ENCODE peak calls at places on chromosomes 6 and 20, in five cellular contexts. One of them, this sample, is unnamed.

GRCh38 chr6:65570340-65570739 is 136.7 kb downstream of the EYS start:
- DNase-seq in lower leg skin: no peak
- DNase-seq in heart left ventricle: no peak
- DNase-seq in prostate gland: no peak
- DNase-seq in transverse colon: no peak
- DNase-seq in this sample: no peak

GRCh38 chr6:3438190-3439167 is 18.4 kb downstream of the SLC22A23 start:
- DNase-seq in lower leg skin: peak; percentile 83
- DNase-seq in heart left ventricle: no peak
- DNase-seq in transverse colon: peak; percentile 25
- DNase-seq in prostate gland: peak; percentile 56
- DNase-seq in this sample: no peak

GRCh38 chr6:16494781-16495180 is 256.4 kb downstream of the GMPR start:
- DNase-seq in heart left ventricle: no peak
- DNase-seq in prostate gland: no peak
- DNase-seq in transverse colon: peak; percentile 30
- DNase-seq in lower leg skin: no peak
- DNase-seq in this sample: no peak

GRCh38 chr20:41524980-41525613 is 93.1 kb downstream of the CHD6 start:
- DNase-seq in transverse colon: peak; percentile 77
- DNase-seq in heart left ventricle: peak; percentile 84
- DNase-seq in lower leg skin: peak; percentile 88
- DNase-seq in prostate gland: peak; percentile 71
- DNase-seq in this sample: no peak

GRCh38 chr6:22017272-22017671 is 279.6 kb downstream of the PRL start:
- DNase-seq in transverse colon: no peak
- DNase-seq in prostate gland: no peak
- DNase-seq in lower leg skin: no peak
- DNase-seq in heart left ventricle: no peak
- DNase-seq in this sample: no peak

GRCh38 chr6:41791984-41792383 is 4.5 kb downstream of the TOMM6 start:
- DNase-seq in prostate gland: no peak
- DNase-seq in heart left ventricle: no peak
- DNase-seq in transverse colon: no peak
- DNase-seq in lower leg skin: peak; percentile 29
- DNase-seq in this sample: no peak

GRCh38 chr6:89792881-89793280 is 26.7 kb downstream of the MDN1 start:
- DNase-seq in lower leg skin: no peak
- DNase-seq in transverse colon: peak; percentile 13
- DNase-seq in heart left ventricle: no peak
- DNase-seq in prostate gland: no peak
- DNase-seq in this sample: no peak

GRCh38 chr20:48644286-48644828 is 183.4 kb downstream of the PREX1 start:
- DNase-seq in heart left ventricle: no peak
- DNase-seq in transverse colon: no peak
- DNase-seq in prostate gland: no peak
- DNase-seq in lower leg skin: no peak
- DNase-seq in this sample: no peak

GRCh38 chr20:31908424-31908823 is 38.0 kb downstream of the TTLL9 start:
- DNase-seq in heart left ventricle: no peak
- DNase-seq in lower leg skin: no peak
- DNase-seq in transverse colon: no peak
- DNase-seq in prostate gland: no peak
- DNase-seq in this sample: no peak

GRCh38 chr6:5706094-5707033 is 300.4 kb downstream of the NRN1 start:
- DNase-seq in transverse colon: no peak
- DNase-seq in heart left ventricle: no peak
- DNase-seq in prostate gland: no peak
- DNase-seq in lower leg skin: no peak
- DNase-seq in this sample: no peak

GRCh38 chr20:41694796-41695195 is 76.6 kb upstream of the CHD6 start:
- DNase-seq in prostate gland: no peak
- DNase-seq in heart left ventricle: no peak
- DNase-seq in lower leg skin: no peak
- DNase-seq in transverse colon: no peak
- DNase-seq in this sample: no peak

GRCh38 chr6:151215999-151216398 is 23.8 kb upstream of the AKAP12 start:
- DNase-seq in lower leg skin: no peak
- DNase-seq in heart left ventricle: no peak
- DNase-seq in prostate gland: no peak
- DNase-seq in transverse colon: no peak
- DNase-seq in this sample: no peak

GRCh38 chr20:4664691-4665360 is 56.9 kb upstream of the PRND start:
- DNase-seq in lower leg skin: no peak
- DNase-seq in transverse colon: no peak
- DNase-seq in prostate gland: no peak
- DNase-seq in heart left ventricle: no peak
- DNase-seq in this sample: no peak
- TF ChIP-seq POLR2A in lower leg skin: no peak
- TF ChIP-seq POLR2A in transverse colon: no peak
- TF ChIP-seq POLR2A in prostate gland: no peak
- TF ChIP-seq POLR2A in heart left ventricle: no peak
- TF ChIP-seq POLR2A in this sample: no peak

GRCh38 chr6:45447005-45447404 is 69.3 kb upstream of the SUPT3H start:
- DNase-seq in heart left ventricle: no peak
- DNase-seq in prostate gland: no peak
- DNase-seq in lower leg skin: no peak
- DNase-seq in transverse colon: no peak
- DNase-seq in this sample: no peak

GRCh38 chr6:45447721-45448120 is 70.0 kb upstream of the SUPT3H start:
- DNase-seq in lower leg skin: no peak
- DNase-seq in prostate gland: no peak
- DNase-seq in heart left ventricle: no peak
- DNase-seq in transverse colon: no peak
- DNase-seq in this sample: no peak

GRCh38 chr6:45448417-45449389 is 71.0 kb upstream of the SUPT3H start:
- DNase-seq in heart left ventricle: no peak
- DNase-seq in prostate gland: no peak
- DNase-seq in lower leg skin: no peak
- DNase-seq in transverse colon: no peak
- DNase-seq in this sample: no peak

GRCh38 chr6:45445364-45445748 is 67.6 kb upstream of the SUPT3H start:
- DNase-seq in transverse colon: no peak
- DNase-seq in lower leg skin: no peak
- DNase-seq in prostate gland: no peak
- DNase-seq in heart left ventricle: no peak
- DNase-seq in this sample: no peak

GRCh38 chr6:45445749-45446454 is 68.2 kb upstream of the SUPT3H start:
- DNase-seq in heart left ventricle: peak; percentile 60
- DNase-seq in lower leg skin: peak; percentile 85
- DNase-seq in prostate gland: peak; percentile 89
- DNase-seq in transverse colon: peak; percentile 66
- DNase-seq in this sample: peak; percentile 9
- TF ChIP-seq POLR2A in heart left ventricle: no peak
- TF ChIP-seq POLR2A in lower leg skin: no peak
- TF ChIP-seq POLR2A in prostate gland: no peak
- TF ChIP-seq POLR2A in transverse colon: no peak
- TF ChIP-seq POLR2A in this sample: no peak

GRCh38 chr6:228881-229651 is 63.2 kb upstream of the DUSP22 start:
- DNase-seq in prostate gland: no peak
- DNase-seq in lower leg skin: no peak
- DNase-seq in transverse colon: peak; percentile 28
- DNase-seq in heart left ventricle: no peak
- DNase-seq in this sample: no peak
- TF ChIP-seq POLR2A in prostate gland: no peak
- TF ChIP-seq POLR2A in lower leg skin: no peak
- TF ChIP-seq POLR2A in transverse colon: no peak
- TF ChIP-seq POLR2A in heart left ventricle: no peak
- TF ChIP-seq POLR2A in this sample: no peak

GRCh38 chr20:38489181-38489580 is 16.5 kb downstream of the RALGAPB start:
- DNase-seq in prostate gland: no peak
- DNase-seq in heart left ventricle: no peak
- DNase-seq in transverse colon: no peak
- DNase-seq in lower leg skin: no peak
- DNase-seq in this sample: no peak
- TF ChIP-seq POLR2A in prostate gland: no peak
- TF ChIP-seq POLR2A in heart left ventricle: no peak
- TF ChIP-seq POLR2A in transverse colon: no peak
- TF ChIP-seq POLR2A in lower leg skin: no peak
- TF ChIP-seq POLR2A in this sample: no peak

GRCh38 chr6:64439274-64439673 is 803.7 kb downstream of the PHF3 start:
- DNase-seq in lower leg skin: no peak
- DNase-seq in prostate gland: no peak
- DNase-seq in transverse colon: no peak
- DNase-seq in heart left ventricle: no peak
- DNase-seq in this sample: no peak

DNA sequence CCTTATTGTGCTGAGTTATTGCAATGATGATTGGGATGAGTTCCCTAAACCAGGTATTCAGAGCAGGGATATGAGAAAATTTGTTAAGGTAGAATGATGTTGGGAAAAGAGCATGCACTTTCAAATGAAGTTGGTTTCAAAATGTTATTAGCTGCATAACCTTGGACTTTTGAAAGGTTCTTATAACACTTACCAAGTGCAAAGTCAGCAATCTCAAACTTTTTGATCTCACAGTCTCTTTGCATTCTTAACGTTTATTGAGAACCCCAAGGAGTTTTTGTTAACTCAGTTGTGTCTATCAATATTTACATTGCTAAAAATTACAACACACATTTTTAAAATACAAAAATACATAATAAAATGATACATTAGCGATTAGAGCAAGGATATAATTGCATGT is 802.4 kb downstream of the PHF3 start:
- DNase-seq in lower leg skin: no peak
- DNase-seq in heart left ventricle: no peak
- DNase-seq in transverse colon: no peak
- DNase-seq in prostate gland: no peak
- DNase-seq in this sample: no peak
- TF ChIP-seq POLR2A in lower leg skin: no peak
- TF ChIP-seq POLR2A in heart left ventricle: no peak
- TF ChIP-seq POLR2A in transverse colon: no peak
- TF ChIP-seq POLR2A in prostate gland: no peak
- TF ChIP-seq POLR2A in this sample: no peak

DNA sequence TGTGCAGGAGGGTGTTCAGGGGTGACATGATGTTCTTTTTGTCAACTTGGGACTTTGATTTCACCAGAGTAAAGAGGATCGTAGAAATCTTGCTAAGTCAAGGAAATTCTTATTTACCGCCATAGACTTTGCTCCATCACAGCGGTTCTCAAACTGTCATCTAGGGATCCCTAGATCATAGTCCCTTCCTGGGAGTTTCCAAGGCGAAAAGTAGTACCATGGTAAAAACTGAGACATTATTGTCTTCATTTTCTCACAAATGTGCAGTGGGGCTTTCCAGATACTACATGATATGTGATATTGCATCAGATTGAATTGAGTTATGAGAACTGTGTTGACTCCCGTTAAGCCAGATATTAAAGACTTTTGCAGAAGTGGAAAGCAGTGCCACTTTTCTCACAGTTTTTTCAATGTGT is 79.7 kb downstream of the JARID2 start:
- DNase-seq in transverse colon: no peak
- DNase-seq in lower leg skin: no peak
- DNase-seq in heart left ventricle: no peak
- DNase-seq in prostate gland: no peak
- DNase-seq in this sample: no peak
- TF ChIP-seq POLR2A in transverse colon: no peak
- TF ChIP-seq POLR2A in lower leg skin: no peak
- TF ChIP-seq POLR2A in heart left ventricle: no peak
- TF ChIP-seq POLR2A in prostate gland: no peak
- TF ChIP-seq POLR2A in this sample: no peak

GRCh38 chr6:47307362-47308222 is 2.1 kb downstream of the TNFRSF21 start:
- DNase-seq in lower leg skin: no peak
- DNase-seq in transverse colon: no peak
- DNase-seq in prostate gland: no peak
- DNase-seq in heart left ventricle: no peak
- DNase-seq in this sample: no peak

GRCh38 chr6:47308223-47308567 is 1.5 kb downstream of the TNFRSF21 start:
- DNase-seq in heart left ventricle: no peak
- DNase-seq in transverse colon: no peak
- DNase-seq in lower leg skin: no peak
- DNase-seq in prostate gland: no peak
- DNase-seq in this sample: no peak

GRCh38 chr6:47310131-47310480 is 401 bp upstream of the TNFRSF21 start:
- DNase-seq in lower leg skin: no peak
- DNase-seq in heart left ventricle: no peak
- DNase-seq in transverse colon: no peak
- DNase-seq in prostate gland: no peak
- DNase-seq in this sample: no peak

GRCh38 chr6:47308674-47309325 is 905 bp downstream of the TNFRSF21 start:
- DNase-seq in transverse colon: peak; percentile 22
- DNase-seq in lower leg skin: peak; percentile 85
- DNase-seq in prostate gland: peak; percentile 14
- DNase-seq in heart left ventricle: peak; percentile 25
- DNase-seq in this sample: no peak

DNA sequence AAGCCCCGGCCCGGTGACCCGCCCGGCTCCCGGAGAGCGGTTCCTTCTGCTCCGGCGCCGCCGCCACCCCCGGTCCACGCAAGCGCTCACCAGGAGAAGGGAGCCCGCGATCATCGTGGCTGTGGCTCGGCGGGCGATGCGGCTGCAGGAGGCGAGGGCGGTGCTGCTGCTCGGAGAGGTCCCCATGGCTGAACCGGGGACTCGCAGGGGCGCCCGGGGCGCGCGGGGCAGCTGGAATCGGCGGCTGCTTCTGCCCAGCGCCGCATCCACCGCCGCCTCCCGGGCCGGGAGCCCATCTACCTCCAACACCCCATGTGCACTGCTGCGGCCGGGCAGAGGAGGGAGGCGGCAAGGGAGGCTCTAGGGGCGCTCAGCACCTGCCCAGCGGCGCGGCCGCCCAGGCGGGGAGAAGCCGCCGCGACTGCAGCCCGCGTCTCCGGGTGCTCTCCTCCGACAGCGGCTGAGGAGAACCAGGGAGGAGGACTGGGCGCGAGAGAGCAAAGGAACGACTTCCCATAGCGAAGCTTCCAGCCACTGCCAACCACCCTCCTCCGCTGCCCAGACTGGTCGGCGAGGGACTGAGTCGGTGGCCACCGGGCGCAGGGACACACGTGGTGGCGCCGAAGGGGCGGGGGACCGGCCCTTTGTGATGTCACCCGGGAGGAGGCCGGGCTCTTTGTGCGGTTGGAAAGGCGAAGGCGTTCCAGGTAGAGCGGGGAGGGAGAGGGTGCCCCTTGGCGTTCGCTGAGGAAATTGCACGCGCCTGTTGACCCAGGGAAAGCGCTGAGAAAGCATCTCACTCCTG is at the start of gene TNFRSF21:
- DNase-seq in transverse colon: peak; percentile 95
- DNase-seq in lower leg skin: peak; percentile 97
- DNase-seq in heart left ventricle: peak; percentile 93
- DNase-seq in prostate gland: peak; percentile 94
- DNase-seq in this sample: peak; percentile 58
- TF ChIP-seq POLR2A in transverse colon: peak; percentile 95
- TF ChIP-seq POLR2A in lower leg skin: no peak
- TF ChIP-seq POLR2A in heart left ventricle: peak; percentile 75
- TF ChIP-seq POLR2A in prostate gland: peak; percentile 96
- TF ChIP-seq POLR2A in this sample: peak; percentile 94

GRCh38 chr6:125154184-125155135 is 887 bp downstream of the TPD52L1 start:
- DNase-seq in transverse colon: peak; percentile 45
- DNase-seq in lower leg skin: no peak
- DNase-seq in heart left ventricle: peak; percentile 28
- DNase-seq in prostate gland: peak; percentile 66
- DNase-seq in this sample: no peak
- TF ChIP-seq POLR2A in transverse colon: no peak
- TF ChIP-seq POLR2A in lower leg skin: no peak
- TF ChIP-seq POLR2A in heart left ventricle: no peak
- TF ChIP-seq POLR2A in prostate gland: no peak
- TF ChIP-seq POLR2A in this sample: no peak

This sample was measured in esophagus squamous epithelium.